ENCODE peak calls at places on chromosome 4, in five cellular contexts. C is transverse colon, B is endothelial cell of umbilical vein, O is upper lobe of left lung, T is HCT116. H is an unnamed sample.

GRCh38 chr4:108043536-108043935 is 53.8 kb downstream of the HADH start:
- DNase-seq in O (no peak), C (no peak), B (no peak), T (no peak), H (peak; percentile 16)

GRCh38 chr4:6221851-6222760 is 21.8 kb upstream of the JAKMIP1 start:
- DNase-seq in O (peak; percentile 86), B (no peak), C (peak; percentile 16), T (peak; percentile 29), H (peak; percentile 88)

GRCh38 chr4:139710073-139710472 is 44.5 kb downstream of the MGST2 start:
- DNase-seq in B (no peak), O (no peak), C (no peak), T (no peak), H (no peak)

GRCh38 chr4:98659106-98659592 is 738 bp upstream of the TSPAN5 start:
- DNase-seq in C (no peak), O (no peak), T (no peak), B (no peak), H (peak; percentile 70)

GRCh38 chr4:1594871-1595788 is 89.0 kb downstream of the FAM53A start:
- DNase-seq in O (peak; percentile 67), B (no peak), T (no peak), C (no peak), H (no peak)

GRCh38 chr4:53929955-53930798 is 134.2 kb downstream of the CHIC2 start:
- DNase-seq in T (peak; percentile 68), C (peak; percentile 69), O (no peak), B (peak; percentile 88), H (peak; percentile 92)

GRCh38 chr4:48190839-48191238 is 56.8 kb upstream of the TXK start:
- DNase-seq in O (no peak), C (no peak), B (no peak), T (no peak), H (no peak)

GRCh38 chr4:184100297-184100885 is 117.3 kb downstream of the ENPP6 start:
- DNase-seq in O (peak; percentile 89), B (no peak), T (peak; percentile 10), C (peak; percentile 31), H (peak; percentile 67)

GRCh38 chr4:165152527-165152926 is 39.9 kb upstream of the TMEM192 start:
- DNase-seq in T (no peak), B (no peak), O (no peak), C (no peak), H (no peak)

GRCh38 chr4:115154826-115155225 is 41.4 kb upstream of the NDST4 start:
- DNase-seq in T (no peak), C (no peak), O (no peak), B (no peak), H (peak; percentile 60)

GRCh38 chr4:2871911-2872310 is 28.3 kb downstream of the ADD1 start:
- DNase-seq in T (no peak), B (no peak), O (no peak), C (no peak), H (no peak)

GRCh38 chr4:56978750-56979303 is at the start of gene POLR2B:
- DNase-seq in T (peak; percentile 93), O (peak; percentile 88), B (peak; percentile 95), C (peak; percentile 96), H (peak; percentile 99)

GRCh38 chr4:46386570-46386969 is 3.4 kb downstream of the GABRA2 start:
- DNase-seq in B (no peak), O (no peak), T (no peak), C (no peak), H (peak; percentile 70)

GRCh38 chr4:128653514-128654420 is 155.7 kb upstream of the JADE1 start:
- DNase-seq in T (no peak), C (peak; percentile 61), B (no peak), O (no peak), H (peak; percentile 47)

GRCh38 chr4:78079701-78080430 is 22.7 kb downstream of the FRAS1 start:
- DNase-seq in C (no peak), T (no peak), B (no peak), O (no peak), H (no peak)

GRCh38 chr4:56641494-56642051 is 39.5 kb downstream of the HOPX start:
- DNase-seq in O (no peak), C (no peak), B (peak; percentile 87), T (peak; percentile 80), H (no peak)

GRCh38 chr4:1604181-1604705 is 79.9 kb downstream of the FAM53A start:
- DNase-seq in C (no peak), T (no peak), O (peak; percentile 65), B (no peak), H (no peak)

GRCh38 chr4:68310651-68311247 is 39.1 kb downstream of the YTHDC1 start:
- DNase-seq in B (no peak), T (no peak), C (no peak), O (no peak), H (no peak)
- TF ChIP-seq POLR2AphosphoS5 in B (no peak), T (no peak), C (no peak), O (no peak), H (no peak)

GRCh38 chr4:84965558-84966381 is 720 bp downstream of the WDFY3 start:
- DNase-seq in C (peak; percentile 34), B (peak; percentile 53), O (peak; percentile 92), T (no peak), H (peak; percentile 68)
- TF ChIP-seq POLR2AphosphoS5 in C (no peak), B (no peak), O (no peak), T (no peak), H (no peak)

DNA sequence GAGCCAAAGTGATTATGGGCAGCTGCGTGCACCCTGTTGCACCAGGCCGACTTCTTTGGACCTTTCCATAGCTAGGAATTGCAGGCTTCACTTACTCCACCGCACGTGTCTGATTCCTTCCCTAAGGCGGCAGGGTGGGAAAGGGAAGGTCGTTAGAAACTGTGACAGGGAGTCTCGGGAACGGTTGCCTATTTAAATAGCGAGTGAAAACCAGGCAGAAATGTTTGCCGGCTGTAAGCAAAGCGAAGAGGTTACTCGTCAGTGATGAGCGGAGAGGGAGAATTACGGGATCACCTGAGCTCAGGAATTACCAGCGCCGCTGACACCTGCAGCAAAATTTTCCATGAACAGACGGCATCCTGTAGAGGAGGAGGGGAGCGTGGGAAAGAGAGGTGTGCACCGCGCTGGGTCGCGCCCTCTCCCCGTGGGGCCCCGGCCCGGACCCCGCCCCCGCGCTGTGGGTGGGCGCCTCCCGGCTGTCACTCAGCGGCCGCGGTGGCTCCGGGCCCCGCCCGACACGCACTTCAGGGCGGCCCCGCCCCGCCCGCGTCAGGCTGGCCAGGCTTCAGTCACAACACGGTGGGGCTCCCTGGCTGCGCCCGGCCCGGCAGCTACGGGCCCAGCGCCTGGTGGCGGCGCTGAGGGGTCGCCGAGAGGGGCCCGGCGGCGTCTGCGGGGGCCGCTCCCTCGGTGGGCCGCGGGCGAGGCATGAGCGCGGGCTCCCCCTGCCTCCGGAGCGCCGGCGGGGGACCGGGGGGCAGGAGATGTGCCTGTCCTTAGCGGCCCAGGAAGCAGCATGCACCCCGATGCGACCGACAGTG is at the start of gene SNX25:
- DNase-seq in O (peak; percentile 99), T (peak; percentile 54), C (peak; percentile 90), B (peak; percentile 82), H (peak; percentile 82)
- TF ChIP-seq POLR2AphosphoS5 in O (peak; percentile 33), T (peak; percentile 88), C (peak; percentile 94), B (no peak), H (peak; percentile 66)

GRCh38 chr4:40204507-40205258 is 7.9 kb downstream of the RHOH start:
- DNase-seq in T (no peak), C (no peak), O (no peak), B (no peak), H (no peak)

GRCh38 chr4:40199999-40200880 is 3.4 kb downstream of the RHOH start:
- DNase-seq in T (no peak), C (peak; percentile 60), O (no peak), B (no peak), H (no peak)

GRCh38 chr4:40201898-40202297 is 5.1 kb downstream of the RHOH start:
- DNase-seq in T (no peak), B (no peak), O (no peak), C (no peak), H (no peak)

GRCh38 chr4:40200881-40201797 is 4.3 kb downstream of the RHOH start:
- DNase-seq in B (no peak), T (no peak), O (no peak), C (no peak), H (no peak)

DNA sequence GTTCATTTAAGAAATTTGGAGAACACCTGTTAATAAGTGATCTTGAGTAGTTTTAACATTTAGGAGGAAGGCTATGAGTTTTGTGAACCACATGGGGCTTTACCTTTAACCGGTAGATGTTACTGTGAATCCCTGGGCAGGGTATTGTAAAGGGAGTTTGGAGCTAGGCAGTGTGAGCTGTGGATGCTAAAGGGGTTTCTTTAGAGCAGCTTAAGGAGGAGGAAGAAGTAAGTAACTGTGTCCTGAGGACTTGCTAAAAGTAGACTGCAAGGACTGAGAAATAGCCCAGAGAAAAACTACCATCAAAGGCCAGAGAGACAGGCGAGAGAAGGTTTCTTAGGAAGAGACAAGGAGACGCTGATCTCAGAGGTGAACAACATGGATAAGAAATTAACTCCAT is 5.6 kb downstream of the RHOH start:
- DNase-seq in T (no peak), C (no peak), B (no peak), O (no peak), H (no peak)
- TF ChIP-seq POLR2AphosphoS5 in T (no peak), C (no peak), B (no peak), O (no peak), H (no peak)

DNA sequence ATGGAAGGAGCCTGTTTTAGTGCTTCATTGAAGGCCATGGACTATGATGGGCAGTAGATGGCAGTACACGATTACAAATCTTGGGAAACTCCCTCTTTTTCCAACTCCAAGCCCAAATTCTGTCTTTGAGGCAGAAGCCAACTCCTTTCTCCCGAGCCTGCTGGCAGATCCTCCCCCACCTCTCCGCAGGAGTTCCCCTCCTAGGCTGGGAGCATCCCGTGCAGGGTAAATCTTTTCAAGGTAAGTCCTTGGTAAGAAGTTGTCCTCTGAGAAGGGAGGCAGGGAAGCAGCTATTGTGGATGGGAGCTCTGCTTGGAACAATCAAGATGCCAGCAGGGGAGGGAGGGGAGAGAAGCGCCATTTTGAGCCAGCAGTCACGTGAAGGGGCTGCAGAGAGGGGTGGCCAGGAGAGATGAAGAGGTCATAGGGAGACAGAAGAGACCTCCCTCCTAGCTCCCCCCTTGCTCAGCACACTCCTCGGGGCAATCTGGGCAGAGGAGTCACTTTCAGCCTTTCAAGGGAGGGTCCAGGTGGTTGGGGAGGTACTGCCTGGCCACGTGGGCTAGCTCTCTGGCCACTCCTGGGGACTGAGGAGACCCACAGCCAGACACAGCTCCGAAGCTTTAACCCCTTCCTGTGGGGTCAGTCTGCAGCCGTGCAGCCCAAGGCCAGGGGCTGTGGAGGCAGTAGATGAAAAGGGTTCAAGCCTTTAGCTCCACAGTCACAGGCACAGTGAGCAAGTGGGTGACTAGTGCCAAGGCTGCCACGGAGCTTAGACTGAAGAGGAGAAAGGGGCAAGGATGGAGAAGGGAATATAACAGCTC is 9.6 kb downstream of the CC2D2A start:
- DNase-seq in T (peak; percentile 82), O (peak; percentile 13), C (no peak), B (peak; percentile 89), H (peak; percentile 93)
- TF ChIP-seq POLR2AphosphoS5 in T (peak; percentile 47), O (no peak), C (no peak), B (no peak), H (peak; percentile 61)

GRCh38 chr4:85177679-85178078 is 211.2 kb upstream of the WDFY3 start:
- DNase-seq in T (no peak), O (no peak), B (no peak), C (no peak), H (no peak)
- TF ChIP-seq POLR2AphosphoS5 in T (no peak), O (no peak), B (no peak), C (no peak), H (no peak)